ENCODE peak calls at places on chromosomes 16 and 17, in five cellular contexts. Z is neuronal stem cell, X is H1, Y is trophoblast cell, H is H9. U is an unnamed sample.

GRCh38 chr17:52419256-52419655 is 260.7 kb upstream of the CA10 start:
- DNase-seq in X (no peak), Y (no peak), H (no peak), Z (no peak), U (no peak)

GRCh38 chr16:58500329-58501241 is 642 bp downstream of the NDRG4 start:
- DNase-seq in Y (no peak), Z (no peak), X (peak), H (peak), U (peak)

GRCh38 chr16:57127037-57127763 is 34.8 kb downstream of the CPNE2 start:
- DNase-seq in Z (no peak), Y (no peak), X (no peak), H (no peak), U (no peak)

GRCh38 chr17:28526381-28526780 is 20.2 kb downstream of the FOXN1 start:
- DNase-seq in Y (no peak), Z (no peak), X (no peak), H (no peak), U (no peak)

GRCh38 chr17:78651551-78651950 is 74.4 kb upstream of the DNAH17 start:
- DNase-seq in H (no peak), X (no peak), Y (no peak), Z (no peak), U (no peak)

GRCh38 chr16:3087243-3087791 is 11.8 kb downstream of the ZSCAN10 start:
- DNase-seq in Y (no peak), Z (no peak), H (peak), X (no peak), U (no peak)

GRCh38 chr16:12187939-12188673 is 211.6 kb downstream of the SNX29 start:
- DNase-seq in H (no peak), Y (no peak), Z (no peak), X (no peak), U (no peak)

GRCh38 chr16:30659507-30660423 is 1.5 kb downstream of the FBRS start:
- DNase-seq in Z (no peak), Y (no peak), X (no peak), H (no peak), U (peak)

GRCh38 chr16:28869201-28869600 is 5.6 kb downstream of the SH2B1 start:
- DNase-seq in Y (no peak), X (no peak), H (no peak), Z (no peak), U (no peak)

GRCh38 chr16:28298511-28298878 is 6.2 kb downstream of the SBK1 start:
- DNase-seq in Y (no peak), X (no peak), H (peak), Z (no peak), U (no peak)

GRCh38 chr17:47810200-47810821 is 11.3 kb downstream of the OSBPL7 start:
- DNase-seq in Y (peak), H (peak), Z (no peak), X (no peak), U (peak)

GRCh38 chr17:66373944-66374817 is 71.8 kb downstream of the PRKCA start:
- DNase-seq in H (no peak), X (no peak), Y (no peak), Z (no peak), U (peak)

GRCh38 chr17:74531231-74531761 is at the start of gene CD300LB:
- DNase-seq in H (peak), X (no peak), Y (no peak), Z (no peak), U (no peak)

GRCh38 chr17:57682667-57683066 is 62.4 kb downstream of the CCDC182 start:
- DNase-seq in Y (no peak), Z (no peak), H (no peak), X (peak), U (no peak)
- H2BK12ac ChIP-seq in Y (no peak), Z (no peak), H (peak), X (no peak), U (no peak)

GRCh38 chr17:43543771-43544575 is 2.2 kb downstream of the ETV4 start:
- DNase-seq in Y (no peak), Z (no peak), H (peak), X (no peak), U (no peak)

GRCh38 chr17:43542854-43543253 is 3.3 kb downstream of the ETV4 start:
- DNase-seq in Z (no peak), X (no peak), Y (no peak), H (no peak), U (no peak)

GRCh38 chr17:43545383-43545632 is 832 bp downstream of the ETV4 start:
- DNase-seq in X (peak), H (no peak), Y (peak), Z (no peak), U (no peak)

GRCh38 chr17:43543300-43543699 is 2.8 kb downstream of the ETV4 start:
- DNase-seq in Z (no peak), Y (no peak), H (peak), X (no peak), U (no peak)

GRCh38 chr17:43540821-43541674 is 5.1 kb downstream of the ETV4 start:
- DNase-seq in Y (no peak), Z (no peak), X (peak), H (peak), U (peak)
- H2BK12ac ChIP-seq in Y (no peak), Z (peak), X (peak), H (no peak), U (peak)

GRCh38 chr16:81597079-81597658 is 152.6 kb downstream of the CMIP start:
- DNase-seq in X (no peak), H (no peak), Z (no peak), Y (no peak), U (no peak)
- H2BK12ac ChIP-seq in X (no peak), H (no peak), Z (no peak), Y (no peak), U (no peak)

GRCh38 chr16:11005611-11005975 is 61.2 kb downstream of the CLEC16A start:
- DNase-seq in X (no peak), Z (no peak), Y (no peak), H (no peak), U (peak)

GRCh38 chr16:11007714-11008240 is 63.4 kb downstream of the CLEC16A start:
- DNase-seq in H (no peak), X (no peak), Z (no peak), Y (no peak), U (no peak)

GRCh38 chr16:11004957-11005610 is 60.7 kb downstream of the CLEC16A start:
- DNase-seq in H (no peak), Z (no peak), Y (no peak), X (no peak), U (no peak)

GRCh38 chr16:11004351-11004750 is 60.0 kb downstream of the CLEC16A start:
- DNase-seq in X (no peak), Y (no peak), Z (no peak), H (no peak), U (no peak)

GRCh38 chr16:11006666-11007065 is 62.3 kb downstream of the CLEC16A start:
- DNase-seq in H (no peak), Y (no peak), X (no peak), Z (no peak), U (no peak)
- H2BK12ac ChIP-seq in H (no peak), Y (no peak), X (no peak), Z (no peak), U (no peak)

U was measured in mesenchymal stem cell.